ENCODE peak calls at places on chromosomes 11 and 22, in four cellular contexts. One of them, this sample, is unnamed.

GRCh38 chr11:118838905-118839553 is 44.7 kb upstream of the CXCR5 start:
- DNase-seq in HL-60: peak
- DNase-seq in IMR-90: no peak
- DNase-seq in PC-9: no peak
- DNase-seq in this sample: no peak

GRCh38 chr11:117870176-117870952 is 6.1 kb downstream of the FXYD6 start:
- DNase-seq in HL-60: no peak
- DNase-seq in IMR-90: no peak
- DNase-seq in PC-9: no peak
- DNase-seq in this sample: no peak

GRCh38 chr11:1257366-1257765 is 34.5 kb downstream of the MUC5B start:
- DNase-seq in HL-60: no peak
- DNase-seq in IMR-90: no peak
- DNase-seq in PC-9: no peak
- DNase-seq in this sample: no peak

GRCh38 chr11:35352107-35352888 is 67.1 kb downstream of the SLC1A2 start:
- DNase-seq in HL-60: no peak
- DNase-seq in IMR-90: peak
- DNase-seq in PC-9: peak
- DNase-seq in this sample: no peak

GRCh38 chr22:49856766-49857618 is 3.3 kb downstream of the ZBED4 start:
- DNase-seq in HL-60: no peak
- DNase-seq in IMR-90: no peak
- DNase-seq in PC-9: no peak
- DNase-seq in this sample: no peak

GRCh38 chr11:25211635-25212251 is 714.9 kb downstream of the LUZP2 start:
- DNase-seq in HL-60: no peak
- DNase-seq in IMR-90: no peak
- DNase-seq in PC-9: peak
- DNase-seq in this sample: no peak

GRCh38 chr22:25027052-25027525 is 74.6 kb downstream of the KIAA1671 start:
- DNase-seq in HL-60: no peak
- DNase-seq in IMR-90: no peak
- DNase-seq in PC-9: peak
- DNase-seq in this sample: no peak

GRCh38 chr11:93020248-93021088 is 51.0 kb downstream of the MTNR1B start:
- DNase-seq in HL-60: no peak
- DNase-seq in IMR-90: peak
- DNase-seq in PC-9: no peak
- DNase-seq in this sample: no peak

GRCh38 chr11:123584186-123584585 is 70.2 kb downstream of the SCN3B start:
- DNase-seq in HL-60: no peak
- DNase-seq in IMR-90: no peak
- DNase-seq in PC-9: no peak
- DNase-seq in this sample: no peak

GRCh38 chr11:83002047-83002446 is 69.7 kb downstream of the RAB30 start:
- DNase-seq in HL-60: no peak
- DNase-seq in IMR-90: no peak
- DNase-seq in PC-9: no peak
- DNase-seq in this sample: no peak

GRCh38 chr11:112784323-112785073 is 176.7 kb upstream of the NCAM1 start:
- DNase-seq in HL-60: no peak
- DNase-seq in IMR-90: no peak
- DNase-seq in PC-9: peak
- DNase-seq in this sample: no peak

GRCh38 chr11:67584881-67585873 is 1.6 kb downstream of the GSTP1 start:
- DNase-seq in HL-60: no peak
- DNase-seq in IMR-90: no peak
- DNase-seq in PC-9: no peak
- DNase-seq in this sample: peak

GRCh38 chr22:44531487-44531886 is 33.5 kb upstream of the RTL6 start:
- DNase-seq in HL-60: no peak
- DNase-seq in IMR-90: no peak
- DNase-seq in PC-9: no peak
- DNase-seq in this sample: no peak

GRCh38 chr11:30917859-30918478 is 331.8 kb upstream of the MPPED2 start:
- DNase-seq in HL-60: peak
- DNase-seq in IMR-90: peak
- DNase-seq in PC-9: no peak
- DNase-seq in this sample: no peak

GRCh38 chr11:113895367-113896155 is 9.0 kb upstream of the HTR3B start:
- DNase-seq in HL-60: no peak
- DNase-seq in IMR-90: no peak
- DNase-seq in PC-9: no peak
- DNase-seq in this sample: no peak

GRCh38 chr11:75449271-75449670 is 16.3 kb upstream of the KLHL35 start:
- DNase-seq in HL-60: no peak
- DNase-seq in IMR-90: no peak
- DNase-seq in PC-9: no peak
- DNase-seq in this sample: no peak

GRCh38 chr11:12675951-12676711 is 1.9 kb downstream of the TEAD1 start:
- DNase-seq in HL-60: no peak
- DNase-seq in IMR-90: peak
- DNase-seq in PC-9: no peak
- DNase-seq in this sample: no peak

GRCh38 chr11:64292458-64293254 is 1.6 kb downstream of the KCNK4 start:
- DNase-seq in HL-60: no peak
- DNase-seq in IMR-90: no peak
- DNase-seq in PC-9: peak
- DNase-seq in this sample: no peak

GRCh38 chr11:67372993-67373915 is at the start of gene CLCF1:
- DNase-seq in HL-60: peak
- DNase-seq in IMR-90: peak
- DNase-seq in PC-9: peak
- DNase-seq in this sample: peak

GRCh38 chr11:12170984-12171383 is 60.6 kb downstream of the MICAL2 start:
- DNase-seq in HL-60: no peak
- DNase-seq in IMR-90: peak
- DNase-seq in PC-9: no peak
- DNase-seq in this sample: no peak

GRCh38 chr11:128021304-128022006 is 565.9 kb downstream of the ETS1 start:
- DNase-seq in HL-60: no peak
- DNase-seq in IMR-90: no peak
- DNase-seq in PC-9: no peak
- DNase-seq in this sample: no peak

GRCh38 chr11:79249341-79249993 is 191.4 kb downstream of the TENM4 start:
- DNase-seq in HL-60: no peak
- DNase-seq in IMR-90: peak
- DNase-seq in PC-9: no peak
- DNase-seq in this sample: no peak

GRCh38 chr11:110125632-110126031 is 32.4 kb downstream of the ZC3H12C start:
- DNase-seq in HL-60: no peak
- DNase-seq in IMR-90: peak
- DNase-seq in PC-9: no peak
- DNase-seq in this sample: no peak

GRCh38 chr22:20176421-20177060 is 25.7 kb upstream of the CCDC188 start:
- DNase-seq in HL-60: no peak
- DNase-seq in IMR-90: no peak
- DNase-seq in PC-9: no peak
- DNase-seq in this sample: no peak

GRCh38 chr11:126864934-126865333 is 135.6 kb downstream of the KIRREL3 start:
- DNase-seq in HL-60: no peak
- DNase-seq in IMR-90: no peak
- DNase-seq in PC-9: no peak
- DNase-seq in this sample: no peak

GRCh38 chr11:130776044-130776390 is 140.3 kb downstream of the SNX19 start:
- DNase-seq in HL-60: no peak
- DNase-seq in IMR-90: no peak
- DNase-seq in PC-9: no peak
- DNase-seq in this sample: no peak

DNA sequence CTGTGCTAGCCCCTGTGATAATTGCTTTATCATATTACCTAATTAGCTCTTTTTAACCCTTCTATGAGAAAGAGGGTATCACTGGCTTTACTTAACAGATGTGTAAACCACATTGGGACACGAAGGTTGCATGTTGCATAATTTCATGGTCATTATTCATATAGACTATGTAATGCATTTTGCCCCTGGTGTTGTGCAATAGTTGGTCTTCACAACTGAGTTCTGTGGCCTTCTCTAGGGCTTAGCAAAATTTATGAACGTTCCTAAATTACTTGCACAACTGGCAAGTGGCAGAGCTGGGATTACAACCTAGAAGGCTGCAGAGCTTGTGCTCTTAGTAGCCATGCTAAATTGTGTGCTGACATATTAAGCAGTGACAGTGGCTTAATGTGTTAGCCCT is 34.6 kb upstream of the PDGFD start:
- DNase-seq in HL-60: peak
- DNase-seq in IMR-90: no peak
- DNase-seq in PC-9: no peak
- DNase-seq in this sample: no peak
- H3K27ac ChIP-seq in HL-60: no peak
- H3K27ac ChIP-seq in IMR-90: no peak
- H3K27ac ChIP-seq in PC-9: no peak
- H3K27ac ChIP-seq in this sample: no peak

DNA sequence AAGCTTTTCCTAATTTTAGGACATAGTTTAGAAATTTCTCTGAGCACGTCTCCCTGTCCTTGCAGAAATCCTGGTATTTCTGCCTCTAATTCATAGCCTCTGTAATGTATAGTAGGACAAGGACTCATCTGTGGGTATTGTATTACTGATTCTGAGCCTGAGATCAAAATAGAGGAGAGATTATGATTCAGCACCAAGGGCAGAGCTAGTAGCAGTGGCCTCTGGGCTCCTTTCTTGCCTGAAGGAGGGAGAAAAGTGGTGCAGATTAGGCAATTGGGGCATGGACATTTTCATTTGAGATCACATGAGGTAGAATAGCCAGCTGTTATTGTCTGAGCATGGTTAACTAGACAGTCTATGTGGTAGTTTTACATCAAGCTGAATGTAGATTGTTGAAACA is 2.8 kb downstream of the MADD start:
- DNase-seq in HL-60: no peak
- DNase-seq in IMR-90: peak
- DNase-seq in PC-9: no peak
- DNase-seq in this sample: no peak
- H3K4me3 ChIP-seq in HL-60: no peak
- H3K4me3 ChIP-seq in IMR-90: no peak
- H3K4me3 ChIP-seq in PC-9: no peak
- H3K4me3 ChIP-seq in this sample: no peak

GRCh38 chr11:69941546-69942332 is 122.5 kb upstream of the FGF3 start:
- DNase-seq in HL-60: no peak
- DNase-seq in IMR-90: no peak
- DNase-seq in PC-9: no peak
- DNase-seq in this sample: no peak

GRCh38 chr11:69938206-69938605 is 119.0 kb upstream of the FGF3 start:
- DNase-seq in HL-60: no peak
- DNase-seq in IMR-90: no peak
- DNase-seq in PC-9: no peak
- DNase-seq in this sample: no peak

GRCh38 chr11:69942333-69942820 is 123.2 kb upstream of the FGF3 start:
- DNase-seq in HL-60: no peak
- DNase-seq in IMR-90: no peak
- DNase-seq in PC-9: no peak
- DNase-seq in this sample: no peak

GRCh38 chr11:69940246-69940610 is 121.0 kb upstream of the FGF3 start:
- DNase-seq in HL-60: no peak
- DNase-seq in IMR-90: no peak
- DNase-seq in PC-9: no peak
- DNase-seq in this sample: no peak

GRCh38 chr11:69939551-69940245 is 120.5 kb upstream of the FGF3 start:
- DNase-seq in HL-60: no peak
- DNase-seq in IMR-90: peak
- DNase-seq in PC-9: no peak
- DNase-seq in this sample: no peak
- H3K27ac ChIP-seq in HL-60: no peak
- H3K27ac ChIP-seq in IMR-90: peak
- H3K27ac ChIP-seq in PC-9: no peak
- H3K27ac ChIP-seq in this sample: no peak

GRCh38 chr11:4019891-4020290 is 74.7 kb upstream of the RRM1 start:
- DNase-seq in HL-60: no peak
- DNase-seq in IMR-90: peak
- DNase-seq in PC-9: no peak
- DNase-seq in this sample: no peak
- H3K4me3 ChIP-seq in HL-60: no peak
- H3K4me3 ChIP-seq in IMR-90: no peak
- H3K4me3 ChIP-seq in PC-9: no peak
- H3K4me3 ChIP-seq in this sample: no peak

GRCh38 chr22:48662476-48663150 is 1165.1 kb downstream of the BRD1 start:
- DNase-seq in HL-60: no peak
- DNase-seq in IMR-90: no peak
- DNase-seq in PC-9: no peak
- DNase-seq in this sample: no peak

GRCh38 chr22:48665286-48666010 is 1162.2 kb downstream of the BRD1 start:
- DNase-seq in HL-60: no peak
- DNase-seq in IMR-90: no peak
- DNase-seq in PC-9: no peak
- DNase-seq in this sample: no peak

GRCh38 chr22:48663297-48663696 is 1164.4 kb downstream of the BRD1 start:
- DNase-seq in HL-60: no peak
- DNase-seq in IMR-90: no peak
- DNase-seq in PC-9: no peak
- DNase-seq in this sample: no peak

GRCh38 chr22:48666620-48667019 is 1161.1 kb downstream of the BRD1 start:
- DNase-seq in HL-60: no peak
- DNase-seq in IMR-90: no peak
- DNase-seq in PC-9: no peak
- DNase-seq in this sample: no peak

DNA sequence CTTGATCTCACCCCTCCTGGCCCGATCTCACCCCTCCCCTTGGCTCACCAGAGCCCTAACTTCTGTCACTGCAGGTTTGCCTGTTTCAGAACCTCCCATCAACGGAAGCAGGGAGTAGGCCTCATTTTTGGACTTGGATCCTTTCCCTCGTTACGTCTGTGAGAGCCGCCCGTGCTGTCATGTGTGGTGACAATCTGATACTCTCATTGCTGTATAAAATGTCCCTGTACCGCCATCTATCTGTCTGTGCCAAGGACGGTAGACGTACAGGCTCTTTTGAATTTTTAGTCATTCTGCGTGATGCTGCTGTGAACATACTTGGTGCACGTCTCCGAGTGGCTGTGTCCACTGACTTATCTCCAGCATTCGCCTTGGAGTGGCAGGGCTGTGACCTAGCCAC is 1163.1 kb downstream of the BRD1 start:
- DNase-seq in HL-60: no peak
- DNase-seq in IMR-90: no peak
- DNase-seq in PC-9: no peak
- DNase-seq in this sample: no peak
- H3K27ac ChIP-seq in HL-60: no peak
- H3K27ac ChIP-seq in IMR-90: no peak
- H3K27ac ChIP-seq in PC-9: no peak
- H3K27ac ChIP-seq in this sample: no peak

DNA sequence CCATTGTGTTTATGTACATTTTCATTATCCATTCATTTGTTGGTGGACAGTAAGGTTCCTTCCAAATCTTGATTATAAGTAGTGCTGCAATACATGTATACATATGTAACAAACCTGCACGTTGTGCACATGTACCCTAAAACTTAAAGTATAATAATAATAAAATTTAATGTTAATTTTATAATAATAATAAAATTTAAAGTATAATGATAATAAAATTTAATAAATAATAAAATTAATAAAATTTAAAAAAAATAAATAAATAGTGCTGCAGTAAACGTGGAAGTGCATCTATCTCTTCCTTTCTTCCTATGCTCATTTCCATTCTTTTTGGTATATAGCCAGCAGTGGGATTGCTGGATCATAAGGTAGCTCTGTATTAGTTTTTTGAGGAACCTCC is 54.7 kb downstream of the CUL5 start:
- DNase-seq in HL-60: no peak
- DNase-seq in IMR-90: no peak
- DNase-seq in PC-9: no peak
- DNase-seq in this sample: no peak
- H3K4me3 ChIP-seq in HL-60: no peak
- H3K4me3 ChIP-seq in IMR-90: no peak
- H3K4me3 ChIP-seq in PC-9: no peak
- H3K4me3 ChIP-seq in this sample: no peak

GRCh38 chr11:101914349-101914736 is 467 bp upstream of the CEP126 start:
- DNase-seq in HL-60: no peak
- DNase-seq in IMR-90: peak
- DNase-seq in PC-9: peak
- DNase-seq in this sample: no peak
- H3K27ac ChIP-seq in HL-60: no peak
- H3K27ac ChIP-seq in IMR-90: peak
- H3K27ac ChIP-seq in PC-9: no peak
- H3K27ac ChIP-seq in this sample: peak